ENCODE peak calls at places on chromosomes 6 and 20, in nine cellular contexts. N is activated CD4-positive, CD25-positive, alpha-beta regulatory T cell treated with anti-CD3 and anti-CD28 coated beads, Interleukin-2, amount 50 U/mL, for 16 hours; A is ovary; R is lung; G is H9; S is prostate gland; I is GM03348; C is activated CD8-positive, alpha-beta memory T cell treated with anti-CD3 and anti-CD28 coated beads for 24 hours; T is stimulated activated CD8-positive, alpha-beta memory T cell treated with anti-CD3 and anti-CD28 coated beads, Interleukin-2, amount 100 ng/mL, for 48 hours. D is an unnamed sample.

GRCh38 chr6:47103931-47104330 is 61.8 kb upstream of the ADGRF1 start:
- DNase-seq in G (no peak), T (no peak), S (peak), A (no peak), C (no peak), I (peak), R (no peak), N (no peak), D (no peak)

GRCh38 chr20:25226433-25227316 is 21.2 kb upstream of the PYGB start:
- DNase-seq in T (no peak), S (peak), A (no peak), R (no peak), C (no peak), I (no peak), N (no peak), G (no peak), D (no peak)

GRCh38 chr6:155778336-155778735 is 322.7 kb upstream of the NOX3 start:
- DNase-seq in G (no peak), R (no peak), S (no peak), C (no peak), N (no peak), A (no peak), I (no peak), T (no peak), D (no peak)

GRCh38 chr20:43981535-43981934 is 66.9 kb downstream of the TOX2 start:
- DNase-seq in T (no peak), R (no peak), C (no peak), A (no peak), N (no peak), S (no peak), I (no peak), G (no peak), D (no peak)

GRCh38 chr20:46402236-46402886 is 4.1 kb downstream of the ELMO2 start:
- DNase-seq in N (no peak), G (no peak), I (peak), T (no peak), A (no peak), S (no peak), C (no peak), R (no peak), D (no peak)

GRCh38 chr20:25178563-25179438 is 16.7 kb upstream of the ENTPD6 start:
- DNase-seq in T (no peak), N (no peak), C (no peak), S (no peak), A (no peak), G (no peak), R (peak), I (peak), D (no peak)

GRCh38 chr6:37502703-37503485 is 3.2 kb upstream of the CCDC167 start:
- DNase-seq in G (no peak), A (no peak), C (no peak), S (no peak), I (no peak), N (peak), R (no peak), T (no peak), D (no peak)

GRCh38 chr6:158068893-158069799 is 87.5 kb downstream of the SYNJ2 start:
- DNase-seq in C (no peak), A (no peak), I (peak), G (no peak), T (no peak), S (peak), R (peak), N (no peak), D (no peak)

GRCh38 chr6:167429353-167429752 is 104.5 kb downstream of the TTLL2 start:
- DNase-seq in R (no peak), N (no peak), I (no peak), S (no peak), C (no peak), A (no peak), G (no peak), T (no peak), D (no peak)

GRCh38 chr6:110509617-110510231 is 33.3 kb upstream of the SLC22A16 start:
- DNase-seq in T (no peak), G (no peak), C (no peak), N (no peak), S (no peak), I (no peak), R (no peak), A (no peak), D (no peak)

GRCh38 chr20:52104546-52105044 is 87.0 kb downstream of the ZFP64 start:
- DNase-seq in S (no peak), R (no peak), N (no peak), I (peak), C (peak), T (no peak), G (peak), A (no peak), D (no peak)

GRCh38 chr6:170180671-170181337 is 110.1 kb downstream of the DLL1 start:
- DNase-seq in C (peak), R (no peak), A (no peak), I (no peak), T (no peak), G (no peak), N (no peak), S (peak), D (peak)

GRCh38 chr20:53276143-53276542 is 304.0 kb downstream of the TSHZ2 start:
- DNase-seq in I (peak), N (no peak), S (no peak), A (no peak), T (no peak), G (no peak), R (no peak), C (no peak), D (no peak)

GRCh38 chr6:154830771-154831170 is 97.6 kb downstream of the SCAF8 start:
- DNase-seq in T (no peak), R (no peak), G (no peak), N (no peak), A (no peak), S (no peak), I (no peak), C (no peak), D (no peak)

GRCh38 chr20:33015114-33015491 is 7.6 kb downstream of the BPIFB2 start:
- DNase-seq in T (no peak), A (no peak), C (no peak), G (no peak), R (no peak), I (no peak), N (no peak), S (no peak), D (no peak)

GRCh38 chr6:36099872-36100483 is 30.3 kb upstream of the MAPK13 start:
- DNase-seq in N (no peak), S (no peak), A (no peak), G (no peak), C (no peak), R (no peak), T (no peak), I (no peak), D (no peak)

GRCh38 chr6:169371344-169372144 is 117.9 kb upstream of the THBS2 start:
- DNase-seq in N (no peak), C (peak), S (no peak), R (no peak), I (peak), G (peak), A (no peak), T (no peak), D (no peak)